ENCODE peak calls at places on chromosomes 7 and 10, in six cellular contexts. J is AG09319, N is BJ, O is HFFc6, M is A549, S is fibroblast of pulmonary artery. Q is an unnamed sample.

GRCh38 chr7:26153246-26153822 is 1.3 kb downstream of the NFE2L3 start:
- DNase-seq in J (no peak), N (no peak), O (no peak), M (no peak), S (no peak), Q (peak; percentile 44)

GRCh38 chr7:42671627-42672026 is 240.2 kb downstream of the C7orf25 start:
- DNase-seq in J (no peak), N (no peak), O (no peak), M (no peak), S (peak; percentile 87), Q (no peak)

GRCh38 chr7:150966002-150966401 is 12.1 kb downstream of the KCNH2 start:
- DNase-seq in J (no peak), N (no peak), O (no peak), M (peak; percentile 31), S (no peak), Q (no peak)

GRCh38 chr10:73589538-73590126 is 1.5 kb downstream of the USP54 start:
- DNase-seq in J (no peak), N (no peak), O (no peak), M (no peak), S (peak; percentile 57), Q (no peak)

GRCh38 chr10:48765039-48765438 is 80.4 kb downstream of the WDFY4 start:
- DNase-seq in J (no peak), N (no peak), O (no peak), M (no peak), S (no peak), Q (no peak)

GRCh38 chr10:103232772-103233488 is 12.8 kb upstream of the RPEL1 start:
- DNase-seq in J (no peak), N (no peak), O (peak; percentile 36), M (no peak), S (peak; percentile 70), Q (no peak)

GRCh38 chr10:119115921-119116320 is 12.0 kb downstream of the DENND10 start:
- DNase-seq in J (no peak), N (no peak), O (no peak), M (no peak), S (peak; percentile 58), Q (no peak)

GRCh38 chr10:118742787-118743186 is 12.0 kb downstream of the CACUL1 start:
- DNase-seq in J (no peak), N (no peak), O (peak; percentile 13), M (no peak), S (no peak), Q (no peak)

GRCh38 chr7:38740041-38740440 is 108.9 kb upstream of the AMPH start:
- DNase-seq in J (no peak), N (no peak), O (no peak), M (no peak), S (no peak), Q (no peak)

GRCh38 chr10:78847486-78847885 is 221.3 kb upstream of the ZMIZ1 start:
- DNase-seq in J (no peak), N (no peak), O (no peak), M (no peak), S (no peak), Q (no peak)

GRCh38 chr10:90787906-90788491 is 69.8 kb downstream of the HTR7 start:
- DNase-seq in J (no peak), N (no peak), O (peak; percentile 30), M (peak; percentile 22), S (peak; percentile 62), Q (peak; percentile 35)

GRCh38 chr10:62095341-62096071 is 173.1 kb downstream of the RTKN2 start:
- DNase-seq in J (peak; percentile 70), N (no peak), O (no peak), M (no peak), S (peak; percentile 95), Q (no peak)

GRCh38 chr7:22402250-22402649 is 45.3 kb upstream of the RAPGEF5 start:
- DNase-seq in J (no peak), N (no peak), O (no peak), M (no peak), S (no peak), Q (peak; percentile 14)

GRCh38 chr10:56466005-56466404 is 104.9 kb upstream of the ZWINT start:
- DNase-seq in J (no peak), N (no peak), O (no peak), M (no peak), S (no peak), Q (no peak)

GRCh38 chr7:24432677-24433076 is 140.6 kb upstream of the PALS2 start:
- DNase-seq in J (no peak), N (no peak), O (no peak), M (no peak), S (no peak), Q (no peak)

GRCh38 chr10:14186245-14186644 is 144.5 kb downstream of the FRMD4A start:
- DNase-seq in J (no peak), N (no peak), O (peak; percentile 1), M (no peak), S (no peak), Q (peak; percentile 2)

GRCh38 chr10:3537518-3537917 is 247.5 kb downstream of the KLF6 start:
- DNase-seq in J (no peak), N (no peak), O (no peak), M (no peak), S (no peak), Q (no peak)

GRCh38 chr7:69364814-69365587 is 233.3 kb upstream of the AUTS2 start:
- DNase-seq in J (no peak), N (no peak), O (no peak), M (no peak), S (no peak), Q (no peak)

GRCh38 chr10:60148266-60148840 is 241.3 kb downstream of the ANK3 start:
- DNase-seq in J (peak; percentile 32), N (peak; percentile 41), O (peak; percentile 64), M (no peak), S (peak; percentile 91), Q (no peak)

GRCh38 chr10:124543971-124544370 is 82.3 kb downstream of the LHPP start:
- DNase-seq in J (no peak), N (no peak), O (no peak), M (no peak), S (no peak), Q (no peak)

GRCh38 chr7:32164341-32164996 is 94.3 kb upstream of the PDE1C start:
- DNase-seq in J (no peak), N (no peak), O (peak; percentile 26), M (peak; percentile 53), S (peak; percentile 66), Q (no peak)

GRCh38 chr10:63337455-63338251 is 128.1 kb downstream of the JMJD1C start:
- DNase-seq in J (no peak), N (no peak), O (no peak), M (no peak), S (no peak), Q (no peak)

GRCh38 chr7:155543011-155543881 is 3.1 kb downstream of the CNPY1 start:
- DNase-seq in J (no peak), N (no peak), O (no peak), M (no peak), S (peak; percentile 11), Q (no peak)
- TF ChIP-seq CTCF in J (no peak), N (no peak), O (no peak), M (no peak), S (no peak), Q (no peak)

GRCh38 chr7:27936244-27937102 is 196.5 kb downstream of the TAX1BP1 start:
- DNase-seq in J (no peak), N (no peak), O (no peak), M (no peak), S (no peak), Q (no peak)

GRCh38 chr7:27929127-27929526 is 189.2 kb downstream of the TAX1BP1 start:
- DNase-seq in J (no peak), N (no peak), O (no peak), M (no peak), S (no peak), Q (no peak)

GRCh38 chr7:27928001-27928400 is 188.0 kb downstream of the TAX1BP1 start:
- DNase-seq in J (no peak), N (no peak), O (no peak), M (no peak), S (no peak), Q (no peak)

GRCh38 chr7:27930910-27931476 is 191.0 kb downstream of the TAX1BP1 start:
- DNase-seq in J (no peak), N (no peak), O (no peak), M (no peak), S (no peak), Q (no peak)

DNA sequence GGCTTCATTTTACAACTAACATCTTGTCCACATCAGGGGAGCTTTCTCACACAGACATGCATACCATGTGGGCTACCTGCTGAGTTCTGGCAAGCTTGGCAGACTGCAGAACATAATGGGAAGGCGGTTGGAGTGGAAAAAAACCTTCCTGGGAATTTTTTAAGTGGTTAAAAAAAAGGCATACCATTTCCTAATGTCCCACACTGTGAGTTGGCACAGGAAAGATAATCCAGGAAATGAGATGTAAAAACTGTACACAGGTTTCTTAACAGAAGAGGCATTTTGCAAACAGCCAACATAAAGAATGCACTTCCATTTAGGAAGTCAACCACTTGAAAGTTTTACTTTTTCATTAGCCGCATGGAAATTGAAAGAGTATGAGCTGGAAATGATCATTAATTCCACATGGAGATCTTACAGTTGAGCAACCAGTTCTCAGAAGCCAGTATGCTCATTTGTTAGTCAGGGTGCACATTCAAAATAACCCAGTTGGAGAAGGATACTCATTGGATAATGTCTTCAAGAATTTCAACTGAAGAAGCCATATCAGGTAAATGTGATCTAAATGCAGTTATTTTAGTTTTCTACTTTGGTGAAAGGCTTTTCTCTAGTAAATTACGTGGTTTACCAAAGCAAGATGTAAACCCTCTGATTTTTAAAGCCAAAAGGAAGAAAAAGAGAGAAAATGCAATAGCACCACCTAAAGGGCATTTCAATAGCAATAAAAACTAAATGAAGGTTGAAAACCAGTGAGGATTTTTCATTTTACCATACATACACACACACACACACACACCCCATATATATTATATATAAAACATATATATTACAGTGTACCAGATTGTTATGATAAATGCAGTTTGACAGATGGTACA is 194.0 kb downstream of the TAX1BP1 start:
- DNase-seq in J (peak; percentile 51), N (peak; percentile 60), O (peak; percentile 36), M (no peak), S (no peak), Q (no peak)
- TF ChIP-seq CTCF in J (peak; percentile 19), N (peak; percentile 35), O (peak; percentile 73), M (peak; percentile 29), S (peak; percentile 33), Q (peak; percentile 54)

GRCh38 chr10:114486938-114487814 is 82.9 kb upstream of the AFAP1L2 start:
- DNase-seq in J (no peak), N (no peak), O (no peak), M (no peak), S (no peak), Q (peak; percentile 50)
- TF ChIP-seq CTCF in J (no peak), N (no peak), O (peak; percentile 35), M (peak; percentile 33), S (no peak), Q (peak; percentile 42)

DNA sequence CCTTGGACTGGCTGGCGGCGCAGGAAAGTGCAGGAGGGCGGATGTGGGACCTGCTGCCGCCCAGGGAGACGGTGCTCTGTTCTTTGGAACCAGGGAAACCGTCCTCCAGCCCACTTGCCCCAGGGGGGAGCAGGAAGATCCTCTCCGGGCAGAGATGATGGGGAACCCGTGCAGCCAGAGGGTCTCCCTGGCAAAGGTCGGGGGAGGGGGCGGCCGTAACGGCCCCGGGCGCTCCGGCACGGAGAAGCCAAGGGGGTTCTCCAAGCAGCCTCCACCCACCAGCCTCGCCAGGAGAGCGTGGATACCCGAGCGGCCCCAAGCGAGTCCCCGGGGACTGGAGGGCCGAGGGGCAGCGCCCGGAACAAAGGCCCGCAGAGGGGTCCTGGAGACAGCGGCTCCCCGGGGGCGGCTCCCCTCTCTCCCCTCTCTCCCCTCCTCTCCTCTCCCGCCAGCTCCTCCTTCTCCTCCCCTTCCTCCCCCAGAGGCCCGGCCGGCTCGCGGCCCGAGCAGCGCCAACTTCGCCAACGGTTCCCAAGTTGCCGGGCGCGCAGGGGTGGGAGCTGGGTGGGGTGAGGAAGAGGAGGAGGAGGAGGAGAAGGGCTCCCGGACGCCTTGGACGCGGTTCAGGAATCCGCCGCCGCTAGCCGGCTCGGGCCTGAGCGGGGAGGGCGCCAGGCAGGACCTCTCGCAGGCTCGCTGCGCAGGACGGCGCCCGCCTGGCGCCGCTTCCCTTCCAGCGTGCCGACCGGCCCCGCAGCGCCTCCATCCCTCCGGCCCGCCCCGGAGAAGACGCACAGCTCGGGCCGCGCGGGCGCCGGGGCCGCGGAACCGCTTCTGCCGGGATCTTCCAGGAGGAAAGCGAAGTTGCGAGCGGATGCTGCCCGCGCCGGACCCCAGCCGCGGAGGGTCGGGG is at the start of gene CHST3:
- DNase-seq in J (no peak), N (no peak), O (peak; percentile 39), M (no peak), S (peak; percentile 67), Q (no peak)
- TF ChIP-seq CTCF in J (no peak), N (no peak), O (no peak), M (peak; percentile 11), S (no peak), Q (no peak)

Q was measured in activated CD8-positive, alpha-beta T cell treated with anti-CD3 and anti-CD28 coated beads for 36 hours.